ENCODE peak calls at places on chromosomes 5 and 9, in seven cellular contexts. One of them, this sample, is unnamed.
A peak's percentile ranks its signal among the peaks of the same experiment; 100 is the strongest.

GRCh38 chr5:177508837-177509236 is 789 bp downstream of the DOK3 start:
- DNase-seq in kidney: peak; percentile 65
- DNase-seq in left ventricle myocardium inferior: no peak
- DNase-seq in cardiac muscle cell: no peak
- DNase-seq in heart right ventricle: no peak
- DNase-seq in GM06990: peak; percentile 69
- DNase-seq in HepG2: no peak
- DNase-seq in this sample: no peak

GRCh38 chr9:35538361-35539234 is 48.7 kb downstream of the RUSC2 start:
- DNase-seq in kidney: peak; percentile 92
- DNase-seq in left ventricle myocardium inferior: peak; percentile 74
- DNase-seq in cardiac muscle cell: peak; percentile 92
- DNase-seq in heart right ventricle: peak; percentile 76
- DNase-seq in GM06990: no peak
- DNase-seq in HepG2: no peak
- DNase-seq in this sample: no peak

GRCh38 chr5:76153271-76153670 is 70.1 kb downstream of the SV2C start:
- DNase-seq in kidney: no peak
- DNase-seq in left ventricle myocardium inferior: no peak
- DNase-seq in cardiac muscle cell: no peak
- DNase-seq in heart right ventricle: no peak
- DNase-seq in GM06990: no peak
- DNase-seq in HepG2: no peak
- DNase-seq in this sample: no peak

GRCh38 chr9:71285191-71285656 is 163.8 kb upstream of the TRPM3 start:
- DNase-seq in kidney: no peak
- DNase-seq in left ventricle myocardium inferior: no peak
- DNase-seq in cardiac muscle cell: peak; percentile 75
- DNase-seq in heart right ventricle: no peak
- DNase-seq in GM06990: no peak
- DNase-seq in HepG2: peak; percentile 62
- DNase-seq in this sample: peak; percentile 27

GRCh38 chr5:178201927-178202235 is 2.5 kb upstream of the HNRNPAB start:
- DNase-seq in kidney: no peak
- DNase-seq in left ventricle myocardium inferior: no peak
- DNase-seq in cardiac muscle cell: no peak
- DNase-seq in heart right ventricle: no peak
- DNase-seq in GM06990: no peak
- DNase-seq in HepG2: peak; percentile 28
- DNase-seq in this sample: no peak

GRCh38 chr5:139100825-139101224 is 97.3 kb downstream of the SIL1 start:
- DNase-seq in kidney: no peak
- DNase-seq in left ventricle myocardium inferior: no peak
- DNase-seq in cardiac muscle cell: peak; percentile 15
- DNase-seq in heart right ventricle: no peak
- DNase-seq in GM06990: no peak
- DNase-seq in HepG2: no peak
- DNase-seq in this sample: no peak

GRCh38 chr5:119363936-119364335 is 8.1 kb downstream of the TNFAIP8 start:
- DNase-seq in kidney: no peak
- DNase-seq in left ventricle myocardium inferior: no peak
- DNase-seq in cardiac muscle cell: no peak
- DNase-seq in heart right ventricle: no peak
- DNase-seq in GM06990: peak; percentile 52
- DNase-seq in HepG2: no peak
- DNase-seq in this sample: no peak

GRCh38 chr9:105890046-105890822 is 195.9 kb downstream of the TMEM38B start:
- DNase-seq in kidney: no peak
- DNase-seq in left ventricle myocardium inferior: no peak
- DNase-seq in cardiac muscle cell: peak; percentile 3
- DNase-seq in heart right ventricle: no peak
- DNase-seq in GM06990: no peak
- DNase-seq in HepG2: no peak
- DNase-seq in this sample: no peak

GRCh38 chr9:98610196-98610595 is 98.5 kb downstream of the GABBR2 start:
- DNase-seq in kidney: no peak
- DNase-seq in left ventricle myocardium inferior: no peak
- DNase-seq in cardiac muscle cell: peak; percentile 36
- DNase-seq in heart right ventricle: no peak
- DNase-seq in GM06990: no peak
- DNase-seq in HepG2: no peak
- DNase-seq in this sample: no peak

DNA sequence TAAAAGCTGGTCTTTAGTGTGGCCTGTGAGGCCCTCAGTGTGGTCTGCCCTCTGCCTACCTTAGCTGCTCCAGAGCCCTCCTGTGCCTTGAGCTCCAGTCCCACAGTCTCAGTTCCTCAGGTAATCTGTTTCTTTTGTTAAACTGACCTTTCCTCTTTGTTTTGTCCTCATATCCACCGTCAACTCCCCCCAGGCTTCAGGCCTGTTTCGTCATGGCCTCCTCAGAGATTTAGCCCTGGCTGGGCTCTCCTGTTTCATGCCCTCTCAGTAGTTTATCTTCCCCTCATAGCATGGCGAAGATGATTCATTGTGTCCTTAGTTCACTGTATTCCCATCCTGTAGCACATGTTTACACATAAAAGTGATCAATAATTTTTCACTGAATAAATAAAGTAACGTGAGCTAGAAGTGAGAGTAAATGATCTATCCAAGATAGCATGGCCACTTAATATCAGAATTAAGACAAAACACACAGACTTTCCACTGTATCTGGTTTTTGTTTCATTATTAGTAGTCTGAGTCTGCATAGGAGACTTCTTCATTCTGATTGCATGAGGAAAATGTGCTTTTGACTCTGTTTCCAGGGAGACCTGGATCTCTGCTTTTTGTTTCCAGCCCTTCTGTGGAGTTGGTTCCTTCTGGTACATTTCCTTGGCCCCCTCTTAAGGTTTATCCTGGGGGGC is 70.4 kb downstream of the SNX24 start:
- DNase-seq in kidney: no peak
- DNase-seq in left ventricle myocardium inferior: no peak
- DNase-seq in cardiac muscle cell: peak; percentile 22
- DNase-seq in heart right ventricle: no peak
- DNase-seq in GM06990: peak; percentile 13
- DNase-seq in HepG2: peak; percentile 13
- DNase-seq in this sample: no peak
- TF ChIP-seq CTCF in kidney: no peak
- TF ChIP-seq CTCF in left ventricle myocardium inferior: no peak
- TF ChIP-seq CTCF in cardiac muscle cell: no peak
- TF ChIP-seq CTCF in heart right ventricle: no peak
- TF ChIP-seq CTCF in GM06990: no peak
- TF ChIP-seq CTCF in HepG2: no peak
- TF ChIP-seq CTCF in this sample: no peak

DNA sequence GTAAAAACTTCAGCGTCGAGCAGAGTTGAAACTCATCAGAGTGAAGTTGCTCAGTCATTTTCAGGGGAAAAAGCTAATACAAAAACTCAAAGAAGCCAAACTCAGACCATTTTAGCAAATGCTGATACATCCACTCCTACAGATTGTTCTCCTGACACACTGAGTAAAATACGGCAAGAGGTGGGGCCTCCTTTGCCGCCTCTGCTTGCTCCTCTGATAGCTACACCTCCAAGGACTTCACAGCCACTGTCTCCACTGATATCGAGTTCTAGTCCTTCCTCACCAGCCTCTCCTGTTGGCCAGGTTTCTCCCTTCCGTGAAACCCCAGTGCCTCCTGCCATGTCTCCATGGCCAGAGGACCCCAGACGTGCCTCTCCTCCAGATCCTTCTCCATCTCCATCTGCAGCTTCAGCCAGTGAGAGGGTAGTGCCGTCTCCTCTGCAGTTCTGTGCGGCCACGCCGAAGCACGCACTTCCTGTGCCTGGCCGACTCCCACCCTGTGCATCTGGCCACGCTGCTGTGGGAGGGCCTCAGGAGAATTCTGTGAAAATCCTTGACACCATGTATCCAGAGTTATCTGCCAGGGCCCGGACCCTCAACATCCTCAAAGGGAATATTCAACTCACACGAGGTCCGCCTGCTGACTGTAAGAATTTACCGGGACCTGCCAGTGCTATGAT is 41.7 kb downstream of the ICE1 start:
- DNase-seq in kidney: no peak
- DNase-seq in left ventricle myocardium inferior: no peak
- DNase-seq in cardiac muscle cell: no peak
- DNase-seq in heart right ventricle: no peak
- DNase-seq in GM06990: no peak
- DNase-seq in HepG2: no peak
- DNase-seq in this sample: no peak
- H3K36me3 ChIP-seq in kidney: peaks cover 50% of the 10 kb centered on the region
- H3K36me3 ChIP-seq in left ventricle myocardium inferior: peaks cover 89% of the 10 kb centered on the region
- H3K36me3 ChIP-seq in cardiac muscle cell: peaks cover 49% of the 10 kb centered on the region
- H3K36me3 ChIP-seq in heart right ventricle: peaks cover 30% of the 10 kb centered on the region
- H3K36me3 ChIP-seq in GM06990: peaks cover 13% of the 10 kb centered on the region
- H3K36me3 ChIP-seq in HepG2: peaks cover 18% of the 10 kb centered on the region
- H3K36me3 ChIP-seq in this sample: peaks cover 1% of the 10 kb centered on the region

DNA sequence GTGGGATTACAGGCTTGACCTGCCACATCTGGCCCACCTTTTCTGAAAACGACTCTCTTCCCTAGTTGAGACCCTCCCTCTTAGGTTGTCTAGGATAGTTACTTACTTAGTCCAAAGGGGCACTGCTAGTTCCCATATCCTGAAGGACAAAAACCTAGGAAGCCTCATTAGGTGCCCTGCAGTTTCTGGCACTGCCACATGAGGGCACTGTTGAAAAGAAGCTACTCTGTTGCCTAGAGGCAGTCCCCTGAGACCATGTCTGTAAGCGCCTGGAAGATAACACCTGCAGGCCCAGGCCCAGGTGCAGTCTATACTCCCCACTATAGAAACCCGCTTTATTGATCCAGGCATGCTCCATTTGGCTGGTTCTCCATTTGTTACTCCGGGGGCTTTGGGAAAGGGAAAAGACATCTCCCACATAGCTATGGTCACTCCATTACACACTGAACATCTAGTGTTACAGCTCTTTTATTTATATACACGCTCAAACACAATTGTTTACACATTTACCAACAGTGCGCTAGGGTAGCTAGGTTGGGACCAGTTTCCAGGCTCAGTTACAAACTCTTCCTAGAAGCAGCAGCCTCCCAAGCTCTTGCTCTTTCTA is 73.4 kb upstream of the PPARGC1B start:
- DNase-seq in kidney: no peak
- DNase-seq in left ventricle myocardium inferior: peak; percentile 58
- DNase-seq in cardiac muscle cell: peak; percentile 21
- DNase-seq in heart right ventricle: peak; percentile 54
- DNase-seq in GM06990: no peak
- DNase-seq in HepG2: no peak
- DNase-seq in this sample: peak; percentile 71
- TF ChIP-seq CTCF in kidney: peak; percentile 41
- TF ChIP-seq CTCF in left ventricle myocardium inferior: peak; percentile 75
- TF ChIP-seq CTCF in cardiac muscle cell: peak; percentile 69
- TF ChIP-seq CTCF in heart right ventricle: peak; percentile 55
- TF ChIP-seq CTCF in GM06990: peak; percentile 84
- TF ChIP-seq CTCF in HepG2: peak; percentile 68
- TF ChIP-seq CTCF in this sample: peak; percentile 82

GRCh38 chr5:79259810-79260209 is 23.9 kb downstream of the JMY start:
- DNase-seq in kidney: no peak
- DNase-seq in left ventricle myocardium inferior: no peak
- DNase-seq in cardiac muscle cell: no peak
- DNase-seq in heart right ventricle: no peak
- DNase-seq in GM06990: no peak
- DNase-seq in HepG2: no peak
- DNase-seq in this sample: no peak

GRCh38 chr5:79259383-79259782 is 23.5 kb downstream of the JMY start:
- DNase-seq in kidney: no peak
- DNase-seq in left ventricle myocardium inferior: no peak
- DNase-seq in cardiac muscle cell: no peak
- DNase-seq in heart right ventricle: no peak
- DNase-seq in GM06990: no peak
- DNase-seq in HepG2: no peak
- DNase-seq in this sample: no peak

GRCh38 chr5:79258801-79259200 is 22.9 kb downstream of the JMY start:
- DNase-seq in kidney: no peak
- DNase-seq in left ventricle myocardium inferior: no peak
- DNase-seq in cardiac muscle cell: no peak
- DNase-seq in heart right ventricle: no peak
- DNase-seq in GM06990: no peak
- DNase-seq in HepG2: no peak
- DNase-seq in this sample: no peak

GRCh38 chr5:79263290-79263689 is 27.4 kb downstream of the JMY start:
- DNase-seq in kidney: no peak
- DNase-seq in left ventricle myocardium inferior: no peak
- DNase-seq in cardiac muscle cell: no peak
- DNase-seq in heart right ventricle: no peak
- DNase-seq in GM06990: no peak
- DNase-seq in HepG2: no peak
- DNase-seq in this sample: no peak

DNA sequence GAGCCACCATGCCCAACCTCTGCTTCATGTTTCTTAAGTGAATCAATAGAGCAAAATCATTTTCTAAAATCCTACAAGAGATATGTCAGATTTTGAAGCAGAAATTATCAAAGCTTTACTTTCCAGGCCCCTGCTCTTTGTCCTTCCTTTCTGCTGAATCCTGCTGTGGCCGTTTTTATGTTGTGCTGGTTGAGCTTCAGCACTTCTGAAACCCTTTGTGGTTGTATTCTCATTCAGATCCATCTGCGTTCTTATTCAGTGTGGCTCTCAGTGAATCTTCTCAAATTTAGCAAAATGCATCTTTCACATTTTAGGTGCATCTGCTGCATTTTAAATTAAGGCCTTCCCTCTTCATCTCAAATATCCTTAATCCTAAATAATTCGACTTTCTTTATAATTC is 26.0 kb downstream of the JMY start:
- DNase-seq in kidney: no peak
- DNase-seq in left ventricle myocardium inferior: no peak
- DNase-seq in cardiac muscle cell: no peak
- DNase-seq in heart right ventricle: no peak
- DNase-seq in GM06990: no peak
- DNase-seq in HepG2: no peak
- DNase-seq in this sample: no peak
- H3K36me3 ChIP-seq in kidney: no peaks in the 10 kb centered on the region
- H3K36me3 ChIP-seq in left ventricle myocardium inferior: no peaks in the 10 kb centered on the region
- H3K36me3 ChIP-seq in cardiac muscle cell: no peaks in the 10 kb centered on the region
- H3K36me3 ChIP-seq in heart right ventricle: no peaks in the 10 kb centered on the region
- H3K36me3 ChIP-seq in GM06990: no peaks in the 10 kb centered on the region
- H3K36me3 ChIP-seq in HepG2: no peaks in the 10 kb centered on the region
- H3K36me3 ChIP-seq in this sample: no peaks in the 10 kb centered on the region

GRCh38 chr5:174572591-174572990 is 151.8 kb upstream of the MSX2 start:
- DNase-seq in kidney: no peak
- DNase-seq in left ventricle myocardium inferior: no peak
- DNase-seq in cardiac muscle cell: no peak
- DNase-seq in heart right ventricle: no peak
- DNase-seq in GM06990: no peak
- DNase-seq in HepG2: no peak
- DNase-seq in this sample: no peak

GRCh38 chr5:174571662-174572397 is 152.6 kb upstream of the MSX2 start:
- DNase-seq in kidney: no peak
- DNase-seq in left ventricle myocardium inferior: peak; percentile 18
- DNase-seq in cardiac muscle cell: peak; percentile 96
- DNase-seq in heart right ventricle: peak; percentile 15
- DNase-seq in GM06990: no peak
- DNase-seq in HepG2: peak; percentile 28
- DNase-seq in this sample: peak; percentile 24

GRCh38 chr5:174573210-174574014 is 151.0 kb upstream of the MSX2 start:
- DNase-seq in kidney: no peak
- DNase-seq in left ventricle myocardium inferior: no peak
- DNase-seq in cardiac muscle cell: peak; percentile 35
- DNase-seq in heart right ventricle: no peak
- DNase-seq in GM06990: no peak
- DNase-seq in HepG2: no peak
- DNase-seq in this sample: no peak

GRCh38 chr5:174567506-174568141 is 156.8 kb upstream of the MSX2 start:
- DNase-seq in kidney: no peak
- DNase-seq in left ventricle myocardium inferior: no peak
- DNase-seq in cardiac muscle cell: no peak
- DNase-seq in heart right ventricle: no peak
- DNase-seq in GM06990: no peak
- DNase-seq in HepG2: no peak
- DNase-seq in this sample: no peak

GRCh38 chr5:174570662-174571061 is 153.7 kb upstream of the MSX2 start:
- DNase-seq in kidney: no peak
- DNase-seq in left ventricle myocardium inferior: no peak
- DNase-seq in cardiac muscle cell: no peak
- DNase-seq in heart right ventricle: no peak
- DNase-seq in GM06990: no peak
- DNase-seq in HepG2: no peak
- DNase-seq in this sample: no peak
- TF ChIP-seq CTCF in kidney: no peak
- TF ChIP-seq CTCF in left ventricle myocardium inferior: no peak
- TF ChIP-seq CTCF in cardiac muscle cell: no peak
- TF ChIP-seq CTCF in heart right ventricle: no peak
- TF ChIP-seq CTCF in GM06990: no peak
- TF ChIP-seq CTCF in HepG2: no peak
- TF ChIP-seq CTCF in this sample: no peak